ENCODE peak calls at places on chromosomes 2 and 18, in eight cellular contexts. One of them, this sample, is unnamed.

GRCh38 chr2:213224366-213224765 is 59.9 kb upstream of the SPAG16 start:
- DNase-seq in adrenal gland: no peak
- DNase-seq in lower leg skin: no peak
- DNase-seq in GM12891: no peak
- DNase-seq in ovary: no peak
- DNase-seq in HCT116: no peak
- DNase-seq in IMR-90: no peak
- DNase-seq in body of pancreas: no peak
- DNase-seq in this sample: no peak

GRCh38 chr2:223692227-223692947 is 90.2 kb upstream of the SCG2 start:
- DNase-seq in lower leg skin: peak; percentile 17
- DNase-seq in GM12891: no peak
- DNase-seq in body of pancreas: peak; percentile 23
- DNase-seq in ovary: peak; percentile 41
- DNase-seq in IMR-90: peak; percentile 67
- DNase-seq in adrenal gland: peak; percentile 47
- DNase-seq in HCT116: peak; percentile 59
- DNase-seq in this sample: no peak

GRCh38 chr18:58100154-58100553 is 56.1 kb downstream of the NEDD4L start:
- DNase-seq in ovary: no peak
- DNase-seq in HCT116: no peak
- DNase-seq in IMR-90: no peak
- DNase-seq in lower leg skin: no peak
- DNase-seq in adrenal gland: no peak
- DNase-seq in GM12891: no peak
- DNase-seq in body of pancreas: no peak
- DNase-seq in this sample: no peak

GRCh38 chr18:23204589-23205235 is 69.4 kb downstream of the CABLES1 start:
- DNase-seq in GM12891: no peak
- DNase-seq in adrenal gland: no peak
- DNase-seq in ovary: no peak
- DNase-seq in lower leg skin: no peak
- DNase-seq in IMR-90: no peak
- DNase-seq in HCT116: no peak
- DNase-seq in body of pancreas: no peak
- DNase-seq in this sample: no peak

GRCh38 chr2:72147971-72148369 is 308 bp upstream of the CYP26B1 start:
- DNase-seq in GM12891: no peak
- DNase-seq in lower leg skin: no peak
- DNase-seq in body of pancreas: no peak
- DNase-seq in ovary: no peak
- DNase-seq in adrenal gland: no peak
- DNase-seq in HCT116: no peak
- DNase-seq in IMR-90: no peak
- DNase-seq in this sample: no peak

GRCh38 chr2:120758181-120759048 is 22.7 kb downstream of the GLI2 start:
- DNase-seq in ovary: peak; percentile 88
- DNase-seq in adrenal gland: peak; percentile 20
- DNase-seq in IMR-90: peak; percentile 92
- DNase-seq in body of pancreas: peak; percentile 20
- DNase-seq in GM12891: no peak
- DNase-seq in lower leg skin: no peak
- DNase-seq in HCT116: no peak
- DNase-seq in this sample: peak; percentile 50

GRCh38 chr2:12890481-12890980 is 173.8 kb downstream of the TRIB2 start:
- DNase-seq in ovary: no peak
- DNase-seq in HCT116: no peak
- DNase-seq in lower leg skin: no peak
- DNase-seq in body of pancreas: no peak
- DNase-seq in adrenal gland: no peak
- DNase-seq in IMR-90: no peak
- DNase-seq in GM12891: no peak
- DNase-seq in this sample: no peak

GRCh38 chr18:13245481-13246000 is 27.0 kb downstream of the LDLRAD4 start:
- DNase-seq in adrenal gland: no peak
- DNase-seq in ovary: no peak
- DNase-seq in IMR-90: no peak
- DNase-seq in body of pancreas: no peak
- DNase-seq in lower leg skin: no peak
- DNase-seq in GM12891: no peak
- DNase-seq in HCT116: no peak
- DNase-seq in this sample: peak; percentile 56

GRCh38 chr18:55321268-55322175 is 266.5 kb downstream of the TCF4 start:
- DNase-seq in IMR-90: peak; percentile 89
- DNase-seq in ovary: peak; percentile 90
- DNase-seq in body of pancreas: peak; percentile 85
- DNase-seq in GM12891: no peak
- DNase-seq in HCT116: no peak
- DNase-seq in adrenal gland: peak; percentile 94
- DNase-seq in lower leg skin: peak; percentile 88
- DNase-seq in this sample: peak; percentile 94

GRCh38 chr18:55323051-55323994 is 264.7 kb downstream of the TCF4 start:
- DNase-seq in IMR-90: peak; percentile 31
- DNase-seq in lower leg skin: no peak
- DNase-seq in body of pancreas: no peak
- DNase-seq in adrenal gland: no peak
- DNase-seq in GM12891: no peak
- DNase-seq in ovary: no peak
- DNase-seq in HCT116: no peak
- DNase-seq in this sample: no peak

GRCh38 chr18:55324166-55324565 is 263.8 kb downstream of the TCF4 start:
- DNase-seq in HCT116: no peak
- DNase-seq in IMR-90: no peak
- DNase-seq in adrenal gland: no peak
- DNase-seq in GM12891: no peak
- DNase-seq in lower leg skin: no peak
- DNase-seq in body of pancreas: no peak
- DNase-seq in ovary: no peak
- DNase-seq in this sample: no peak

GRCh38 chr18:55320399-55321255 is 267.4 kb downstream of the TCF4 start:
- DNase-seq in IMR-90: peak; percentile 48
- DNase-seq in adrenal gland: no peak
- DNase-seq in lower leg skin: no peak
- DNase-seq in ovary: no peak
- DNase-seq in body of pancreas: no peak
- DNase-seq in GM12891: no peak
- DNase-seq in HCT116: no peak
- DNase-seq in this sample: no peak

DNA sequence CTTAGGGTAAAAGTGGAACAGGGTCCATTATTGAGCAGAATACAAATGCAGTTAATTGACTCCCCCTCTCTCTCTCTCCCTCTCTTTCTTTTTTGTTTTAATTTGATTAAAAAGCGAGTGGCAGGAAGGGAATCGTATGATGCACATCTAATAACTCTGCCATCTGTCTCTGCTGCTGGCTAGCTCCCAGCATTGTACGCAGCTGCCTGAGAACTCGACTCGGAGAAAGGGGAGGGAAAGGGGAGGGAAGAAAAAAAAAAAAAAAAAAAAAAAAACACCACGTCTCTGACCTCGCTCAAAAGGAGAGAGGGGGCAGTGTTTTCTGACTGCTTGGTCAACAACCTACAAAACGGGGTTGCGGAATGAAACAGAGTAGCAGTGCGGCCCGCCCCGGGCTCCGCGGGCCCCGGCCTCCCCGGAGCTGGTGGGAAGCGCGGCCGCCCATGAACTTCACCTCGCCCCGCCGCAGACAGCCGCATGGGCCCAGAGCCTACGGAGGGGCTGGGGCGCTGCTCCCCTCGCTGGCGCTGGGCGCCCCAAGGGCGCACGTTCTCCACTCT is 265.7 kb downstream of the TCF4 start:
- DNase-seq in adrenal gland: peak; percentile 89
- DNase-seq in body of pancreas: peak; percentile 81
- DNase-seq in HCT116: no peak
- DNase-seq in GM12891: no peak
- DNase-seq in ovary: peak; percentile 80
- DNase-seq in lower leg skin: peak; percentile 79
- DNase-seq in IMR-90: peak; percentile 96
- DNase-seq in this sample: peak; percentile 74
- TF ChIP-seq POLR2A in adrenal gland: peak; percentile 84
- TF ChIP-seq POLR2A in body of pancreas: no peak
- TF ChIP-seq POLR2A in HCT116: no peak
- TF ChIP-seq POLR2A in GM12891: peak; percentile 72
- TF ChIP-seq POLR2A in ovary: peak; percentile 45
- TF ChIP-seq POLR2A in lower leg skin: no peak
- TF ChIP-seq POLR2A in IMR-90: peak; percentile 21
- TF ChIP-seq POLR2A in this sample: peak; percentile 17

GRCh38 chr2:218896501-218897393 is 16.1 kb downstream of the WNT10A start:
- DNase-seq in adrenal gland: no peak
- DNase-seq in lower leg skin: no peak
- DNase-seq in HCT116: no peak
- DNase-seq in body of pancreas: peak; percentile 23
- DNase-seq in IMR-90: peak; percentile 31
- DNase-seq in ovary: peak; percentile 43
- DNase-seq in GM12891: peak; percentile 76
- DNase-seq in this sample: no peak
- TF ChIP-seq POLR2A in adrenal gland: no peak
- TF ChIP-seq POLR2A in lower leg skin: no peak
- TF ChIP-seq POLR2A in HCT116: no peak
- TF ChIP-seq POLR2A in body of pancreas: no peak
- TF ChIP-seq POLR2A in IMR-90: no peak
- TF ChIP-seq POLR2A in ovary: no peak
- TF ChIP-seq POLR2A in GM12891: peak; percentile 39
- TF ChIP-seq POLR2A in this sample: no peak

GRCh38 chr2:160534249-160534648 is 40.6 kb upstream of the RBMS1 start:
- DNase-seq in HCT116: no peak
- DNase-seq in IMR-90: no peak
- DNase-seq in adrenal gland: peak; percentile 25
- DNase-seq in ovary: no peak
- DNase-seq in lower leg skin: no peak
- DNase-seq in GM12891: no peak
- DNase-seq in body of pancreas: no peak
- DNase-seq in this sample: no peak

GRCh38 chr2:160538115-160538514 is 44.5 kb upstream of the RBMS1 start:
- DNase-seq in GM12891: no peak
- DNase-seq in adrenal gland: no peak
- DNase-seq in HCT116: no peak
- DNase-seq in lower leg skin: no peak
- DNase-seq in IMR-90: no peak
- DNase-seq in body of pancreas: no peak
- DNase-seq in ovary: no peak
- DNase-seq in this sample: no peak

GRCh38 chr2:160534996-160535395 is 41.4 kb upstream of the RBMS1 start:
- DNase-seq in body of pancreas: no peak
- DNase-seq in HCT116: no peak
- DNase-seq in GM12891: no peak
- DNase-seq in lower leg skin: no peak
- DNase-seq in ovary: no peak
- DNase-seq in adrenal gland: no peak
- DNase-seq in IMR-90: no peak
- DNase-seq in this sample: no peak

GRCh38 chr2:160541745-160542144 is 48.1 kb upstream of the RBMS1 start:
- DNase-seq in ovary: no peak
- DNase-seq in body of pancreas: no peak
- DNase-seq in adrenal gland: no peak
- DNase-seq in lower leg skin: no peak
- DNase-seq in IMR-90: no peak
- DNase-seq in GM12891: no peak
- DNase-seq in HCT116: no peak
- DNase-seq in this sample: no peak

DNA sequence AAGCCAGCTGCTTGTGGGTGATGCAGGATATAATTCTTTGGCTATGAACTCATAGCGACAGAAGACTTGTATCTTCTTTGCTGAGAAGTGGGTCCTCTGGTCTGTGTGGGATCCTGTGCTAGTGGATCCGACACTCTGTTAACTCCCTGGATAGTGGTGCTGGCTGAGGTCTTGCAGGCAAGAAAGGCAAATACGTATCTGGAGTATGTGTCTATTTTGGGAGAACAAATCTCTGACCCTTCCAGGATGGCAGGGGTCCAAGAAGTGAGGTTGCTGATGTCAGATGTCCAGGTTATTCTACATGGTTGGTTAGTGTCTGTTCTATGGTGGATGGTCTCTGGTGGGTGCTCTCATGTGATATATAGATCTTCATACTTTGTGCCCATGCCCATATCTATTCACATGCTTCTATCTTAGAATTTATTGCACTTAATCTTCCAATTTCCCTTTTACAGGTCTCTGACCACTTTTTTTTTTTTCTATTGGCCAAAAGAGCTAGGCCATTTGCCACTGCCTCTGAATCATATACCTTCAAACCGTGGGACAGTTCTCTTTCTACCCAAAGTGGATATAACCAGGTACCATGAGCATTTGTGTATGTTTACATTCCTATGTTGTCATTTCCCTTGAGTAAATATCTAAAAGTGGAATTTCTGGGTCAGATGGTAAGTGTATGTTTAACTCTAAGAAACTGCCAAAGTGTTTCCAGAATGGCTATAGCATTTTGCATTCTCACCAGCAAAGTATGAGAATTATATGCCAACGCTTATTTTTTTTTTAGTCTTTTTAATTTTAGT is 45.1 kb upstream of the RBMS1 start:
- DNase-seq in ovary: no peak
- DNase-seq in adrenal gland: no peak
- DNase-seq in HCT116: no peak
- DNase-seq in IMR-90: peak; percentile 33
- DNase-seq in body of pancreas: no peak
- DNase-seq in GM12891: no peak
- DNase-seq in lower leg skin: no peak
- DNase-seq in this sample: no peak
- TF ChIP-seq POLR2A in ovary: no peak
- TF ChIP-seq POLR2A in adrenal gland: no peak
- TF ChIP-seq POLR2A in HCT116: no peak
- TF ChIP-seq POLR2A in IMR-90: no peak
- TF ChIP-seq POLR2A in body of pancreas: no peak
- TF ChIP-seq POLR2A in GM12891: no peak
- TF ChIP-seq POLR2A in lower leg skin: no peak
- TF ChIP-seq POLR2A in this sample: no peak

GRCh38 chr2:171895781-171896180 is 1.7 kb upstream of the SLC25A12 start:
- DNase-seq in IMR-90: no peak
- DNase-seq in GM12891: no peak
- DNase-seq in body of pancreas: no peak
- DNase-seq in HCT116: no peak
- DNase-seq in adrenal gland: no peak
- DNase-seq in ovary: no peak
- DNase-seq in lower leg skin: no peak
- DNase-seq in this sample: no peak

GRCh38 chr2:171889808-171890207 is 4.2 kb downstream of the SLC25A12 start:
- DNase-seq in GM12891: no peak
- DNase-seq in adrenal gland: no peak
- DNase-seq in lower leg skin: no peak
- DNase-seq in body of pancreas: no peak
- DNase-seq in IMR-90: no peak
- DNase-seq in HCT116: no peak
- DNase-seq in ovary: no peak
- DNase-seq in this sample: no peak

GRCh38 chr2:171894612-171894947 is 536 bp upstream of the SLC25A12 start:
- DNase-seq in GM12891: no peak
- DNase-seq in lower leg skin: no peak
- DNase-seq in body of pancreas: no peak
- DNase-seq in HCT116: no peak
- DNase-seq in ovary: no peak
- DNase-seq in adrenal gland: no peak
- DNase-seq in IMR-90: no peak
- DNase-seq in this sample: no peak

GRCh38 chr2:171893196-171893823 is 734 bp downstream of the SLC25A12 start:
- DNase-seq in IMR-90: no peak
- DNase-seq in adrenal gland: no peak
- DNase-seq in ovary: no peak
- DNase-seq in GM12891: no peak
- DNase-seq in HCT116: no peak
- DNase-seq in body of pancreas: no peak
- DNase-seq in lower leg skin: no peak
- DNase-seq in this sample: no peak

DNA sequence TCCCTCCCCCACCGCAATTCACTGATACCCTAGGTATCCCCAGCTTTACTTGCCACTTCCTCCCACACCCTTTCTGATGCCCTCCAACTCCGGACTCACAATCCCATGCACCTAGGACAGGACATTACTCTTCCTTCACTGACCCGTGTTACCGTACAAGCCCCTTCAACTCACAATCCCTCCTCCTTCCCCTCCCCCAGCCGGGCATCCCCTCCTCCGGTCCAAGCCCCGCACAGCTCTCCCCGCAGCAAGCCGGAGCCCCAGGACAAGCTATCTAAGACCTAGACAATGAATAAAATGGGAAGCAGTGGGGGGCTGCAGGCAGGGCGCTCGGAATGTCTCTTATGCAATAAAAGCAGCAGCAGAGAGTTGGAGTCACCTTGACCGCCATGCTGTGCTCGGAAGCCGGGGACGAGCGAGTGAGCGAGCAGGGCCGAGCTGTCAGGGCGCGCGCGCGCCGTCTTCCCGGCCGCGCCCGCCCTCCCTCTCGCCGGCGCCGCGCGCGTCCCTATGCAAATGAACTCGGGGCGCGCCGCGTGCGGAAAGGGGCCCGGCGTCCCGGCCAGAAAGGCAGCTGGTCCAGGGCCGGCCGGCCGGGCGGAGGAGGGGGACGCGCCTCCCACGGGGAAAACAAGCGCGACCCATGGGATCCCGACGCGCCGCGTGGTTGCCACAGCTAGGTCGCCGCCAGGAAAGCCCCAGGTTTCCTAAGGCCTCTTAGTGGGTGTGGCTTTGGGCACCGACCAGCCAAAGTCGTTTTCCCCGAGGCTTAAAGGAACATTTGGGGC is at the start of gene SLC25A12:
- DNase-seq in adrenal gland: peak; percentile 82
- DNase-seq in lower leg skin: peak; percentile 53
- DNase-seq in GM12891: peak; percentile 91
- DNase-seq in IMR-90: peak; percentile 73
- DNase-seq in body of pancreas: peak; percentile 76
- DNase-seq in ovary: peak; percentile 83
- DNase-seq in HCT116: peak; percentile 45
- DNase-seq in this sample: peak; percentile 80
- TF ChIP-seq POLR2A in adrenal gland: no peak
- TF ChIP-seq POLR2A in lower leg skin: no peak
- TF ChIP-seq POLR2A in GM12891: peak; percentile 81
- TF ChIP-seq POLR2A in IMR-90: peak; percentile 67
- TF ChIP-seq POLR2A in body of pancreas: peak; percentile 37
- TF ChIP-seq POLR2A in ovary: peak; percentile 30
- TF ChIP-seq POLR2A in HCT116: peak; percentile 41
- TF ChIP-seq POLR2A in this sample: peak; percentile 51